ENCODE peak calls at places on chromosome 22, in eight cellular contexts. One of them, this sample, is unnamed.

GRCh38 chr22:46347646-46348045 is 12.1 kb downstream of the TRMU start:
- DNase-seq in pancreas: no peak
- DNase-seq in body of pancreas: no peak
- DNase-seq in SK-N-SH: no peak
- DNase-seq in Caco-2: no peak
- DNase-seq in fibroblast of pulmonary artery: no peak
- DNase-seq in CD8-positive, alpha-beta T cell: no peak
- DNase-seq in BJ: no peak
- DNase-seq in this sample: no peak

GRCh38 chr22:41862160-41862529 is 29.2 kb downstream of the SREBF2 start:
- DNase-seq in pancreas: no peak
- DNase-seq in body of pancreas: no peak
- DNase-seq in SK-N-SH: no peak
- DNase-seq in Caco-2: no peak
- DNase-seq in fibroblast of pulmonary artery: peak; percentile 40
- DNase-seq in CD8-positive, alpha-beta T cell: peak; percentile 10
- DNase-seq in BJ: no peak
- DNase-seq in this sample: no peak

GRCh38 chr22:46514592-46515207 is 22.7 kb downstream of the CELSR1 start:
- DNase-seq in pancreas: no peak
- DNase-seq in body of pancreas: no peak
- DNase-seq in SK-N-SH: no peak
- DNase-seq in Caco-2: no peak
- DNase-seq in fibroblast of pulmonary artery: peak; percentile 30
- DNase-seq in CD8-positive, alpha-beta T cell: no peak
- DNase-seq in BJ: no peak
- DNase-seq in this sample: no peak

GRCh38 chr22:42074153-42074750 is at the start of gene PHETA2:
- DNase-seq in pancreas: peak; percentile 61
- DNase-seq in body of pancreas: peak; percentile 72
- DNase-seq in SK-N-SH: peak; percentile 65
- DNase-seq in Caco-2: peak; percentile 71
- DNase-seq in fibroblast of pulmonary artery: peak; percentile 37
- DNase-seq in CD8-positive, alpha-beta T cell: peak; percentile 30
- DNase-seq in BJ: no peak
- DNase-seq in this sample: no peak

GRCh38 chr22:38878001-38878400 is 6.0 kb upstream of the CBX6 start:
- DNase-seq in pancreas: no peak
- DNase-seq in body of pancreas: no peak
- DNase-seq in SK-N-SH: no peak
- DNase-seq in Caco-2: no peak
- DNase-seq in fibroblast of pulmonary artery: no peak
- DNase-seq in CD8-positive, alpha-beta T cell: no peak
- DNase-seq in BJ: no peak
- DNase-seq in this sample: no peak

GRCh38 chr22:40056163-40056958 is 61.6 kb downstream of the FAM83F start:
- DNase-seq in pancreas: no peak
- DNase-seq in body of pancreas: no peak
- DNase-seq in SK-N-SH: no peak
- DNase-seq in Caco-2: no peak
- DNase-seq in fibroblast of pulmonary artery: no peak
- DNase-seq in CD8-positive, alpha-beta T cell: no peak
- DNase-seq in BJ: no peak
- DNase-seq in this sample: no peak

GRCh38 chr22:40224702-40225101 is 47.0 kb downstream of the TNRC6B start:
- DNase-seq in pancreas: no peak
- DNase-seq in body of pancreas: no peak
- DNase-seq in SK-N-SH: no peak
- DNase-seq in Caco-2: no peak
- DNase-seq in fibroblast of pulmonary artery: no peak
- DNase-seq in CD8-positive, alpha-beta T cell: no peak
- DNase-seq in BJ: no peak
- DNase-seq in this sample: no peak

GRCh38 chr22:35301370-35301874 is 1.7 kb downstream of the TOM1 start:
- DNase-seq in pancreas: peak; percentile 41
- DNase-seq in body of pancreas: peak; percentile 28
- DNase-seq in SK-N-SH: no peak
- DNase-seq in Caco-2: peak; percentile 85
- DNase-seq in fibroblast of pulmonary artery: peak; percentile 98
- DNase-seq in CD8-positive, alpha-beta T cell: no peak
- DNase-seq in BJ: peak; percentile 77
- DNase-seq in this sample: no peak

GRCh38 chr22:22195265-22196017 is 49.1 kb upstream of the VPREB1 start:
- DNase-seq in pancreas: peak; percentile 76
- DNase-seq in body of pancreas: peak; percentile 90
- DNase-seq in SK-N-SH: peak; percentile 70
- DNase-seq in Caco-2: peak; percentile 88
- DNase-seq in fibroblast of pulmonary artery: peak; percentile 58
- DNase-seq in CD8-positive, alpha-beta T cell: peak; percentile 79
- DNase-seq in BJ: no peak
- DNase-seq in this sample: peak; percentile 42

GRCh38 chr22:22710719-22711531 is 66.5 kb downstream of the GGTLC2 start:
- DNase-seq in pancreas: peak; percentile 58
- DNase-seq in body of pancreas: peak; percentile 70
- DNase-seq in SK-N-SH: peak; percentile 75
- DNase-seq in Caco-2: peak; percentile 56
- DNase-seq in fibroblast of pulmonary artery: peak; percentile 61
- DNase-seq in CD8-positive, alpha-beta T cell: peak; percentile 77
- DNase-seq in BJ: no peak
- DNase-seq in this sample: peak; percentile 76

GRCh38 chr22:39396156-39396796 is 3.3 kb upstream of the TAB1 start:
- DNase-seq in pancreas: no peak
- DNase-seq in body of pancreas: no peak
- DNase-seq in SK-N-SH: no peak
- DNase-seq in Caco-2: no peak
- DNase-seq in fibroblast of pulmonary artery: no peak
- DNase-seq in CD8-positive, alpha-beta T cell: no peak
- DNase-seq in BJ: no peak
- DNase-seq in this sample: no peak

GRCh38 chr22:41822289-41823057 is 10.4 kb upstream of the SREBF2 start:
- DNase-seq in pancreas: no peak
- DNase-seq in body of pancreas: no peak
- DNase-seq in SK-N-SH: peak; percentile 45
- DNase-seq in Caco-2: no peak
- DNase-seq in fibroblast of pulmonary artery: peak; percentile 74
- DNase-seq in CD8-positive, alpha-beta T cell: no peak
- DNase-seq in BJ: no peak
- DNase-seq in this sample: peak; percentile 50

GRCh38 chr22:44355688-44356070 is 42.9 kb upstream of the SHISAL1 start:
- DNase-seq in pancreas: no peak
- DNase-seq in body of pancreas: no peak
- DNase-seq in SK-N-SH: no peak
- DNase-seq in Caco-2: no peak
- DNase-seq in fibroblast of pulmonary artery: no peak
- DNase-seq in CD8-positive, alpha-beta T cell: no peak
- DNase-seq in BJ: no peak
- DNase-seq in this sample: no peak

GRCh38 chr22:17104336-17104935 is 16.7 kb downstream of the TMEM121B start:
- DNase-seq in pancreas: no peak
- DNase-seq in body of pancreas: no peak
- DNase-seq in SK-N-SH: no peak
- DNase-seq in Caco-2: no peak
- DNase-seq in fibroblast of pulmonary artery: no peak
- DNase-seq in CD8-positive, alpha-beta T cell: no peak
- DNase-seq in BJ: no peak
- DNase-seq in this sample: no peak
- H3K4me3 ChIP-seq in pancreas: no peak overlapping the region
- H3K4me3 ChIP-seq in body of pancreas: no peak overlapping the region
- H3K4me3 ChIP-seq in SK-N-SH: no peak overlapping the region
- H3K4me3 ChIP-seq in Caco-2: no peak overlapping the region
- H3K4me3 ChIP-seq in fibroblast of pulmonary artery: no peak overlapping the region
- H3K4me3 ChIP-seq in CD8-positive, alpha-beta T cell: no peak overlapping the region
- H3K4me3 ChIP-seq in BJ: no peak overlapping the region
- H3K4me3 ChIP-seq in this sample: no peak overlapping the region

GRCh38 chr22:24107668-24108067 is 73.6 kb upstream of the SUSD2 start:
- DNase-seq in pancreas: peak; percentile 38
- DNase-seq in body of pancreas: peak; percentile 65
- DNase-seq in SK-N-SH: no peak
- DNase-seq in Caco-2: no peak
- DNase-seq in fibroblast of pulmonary artery: peak; percentile 89
- DNase-seq in CD8-positive, alpha-beta T cell: no peak
- DNase-seq in BJ: peak; percentile 24
- DNase-seq in this sample: peak; percentile 89

GRCh38 chr22:24105661-24106060 is 75.6 kb upstream of the SUSD2 start:
- DNase-seq in pancreas: no peak
- DNase-seq in body of pancreas: no peak
- DNase-seq in SK-N-SH: no peak
- DNase-seq in Caco-2: no peak
- DNase-seq in fibroblast of pulmonary artery: no peak
- DNase-seq in CD8-positive, alpha-beta T cell: no peak
- DNase-seq in BJ: no peak
- DNase-seq in this sample: no peak

GRCh38 chr22:24105018-24105360 is 76.3 kb upstream of the SUSD2 start:
- DNase-seq in pancreas: no peak
- DNase-seq in body of pancreas: no peak
- DNase-seq in SK-N-SH: no peak
- DNase-seq in Caco-2: no peak
- DNase-seq in fibroblast of pulmonary artery: peak; percentile 34
- DNase-seq in CD8-positive, alpha-beta T cell: no peak
- DNase-seq in BJ: no peak
- DNase-seq in this sample: no peak

GRCh38 chr22:24108073-24108472 is 73.2 kb upstream of the SUSD2 start:
- DNase-seq in pancreas: no peak
- DNase-seq in body of pancreas: no peak
- DNase-seq in SK-N-SH: no peak
- DNase-seq in Caco-2: no peak
- DNase-seq in fibroblast of pulmonary artery: no peak
- DNase-seq in CD8-positive, alpha-beta T cell: no peak
- DNase-seq in BJ: no peak
- DNase-seq in this sample: no peak

GRCh38 chr22:24106385-24107381 is 74.6 kb upstream of the SUSD2 start:
- DNase-seq in pancreas: no peak
- DNase-seq in body of pancreas: no peak
- DNase-seq in SK-N-SH: no peak
- DNase-seq in Caco-2: no peak
- DNase-seq in fibroblast of pulmonary artery: no peak
- DNase-seq in CD8-positive, alpha-beta T cell: peak; percentile 20
- DNase-seq in BJ: no peak
- DNase-seq in this sample: no peak
- TF ChIP-seq CTCF in pancreas: no peak
- TF ChIP-seq CTCF in body of pancreas: no peak
- TF ChIP-seq CTCF in SK-N-SH: peak; percentile 32
- TF ChIP-seq CTCF in Caco-2: no peak
- TF ChIP-seq CTCF in fibroblast of pulmonary artery: no peak
- TF ChIP-seq CTCF in CD8-positive, alpha-beta T cell: no peak
- TF ChIP-seq CTCF in BJ: peak; percentile 27
- TF ChIP-seq CTCF in this sample: peak; percentile 13

GRCh38 chr22:33918676-33919590 is 1.3 kb downstream of the LARGE1 start:
- DNase-seq in pancreas: no peak
- DNase-seq in body of pancreas: no peak
- DNase-seq in SK-N-SH: no peak
- DNase-seq in Caco-2: no peak
- DNase-seq in fibroblast of pulmonary artery: no peak
- DNase-seq in CD8-positive, alpha-beta T cell: no peak
- DNase-seq in BJ: no peak
- DNase-seq in this sample: no peak
- H3K4me3 ChIP-seq in pancreas: peak overlapping the region; percentile 88
- H3K4me3 ChIP-seq in body of pancreas: peak overlapping the region; percentile 64
- H3K4me3 ChIP-seq in SK-N-SH: peak overlapping the region; percentile 54
- H3K4me3 ChIP-seq in Caco-2: peak overlapping the region; percentile 34
- H3K4me3 ChIP-seq in fibroblast of pulmonary artery: peak overlapping the region; percentile 64
- H3K4me3 ChIP-seq in CD8-positive, alpha-beta T cell: peak overlapping the region; percentile 46
- H3K4me3 ChIP-seq in BJ: peak overlapping the region; percentile 68
- H3K4me3 ChIP-seq in this sample: no peak overlapping the region

DNA sequence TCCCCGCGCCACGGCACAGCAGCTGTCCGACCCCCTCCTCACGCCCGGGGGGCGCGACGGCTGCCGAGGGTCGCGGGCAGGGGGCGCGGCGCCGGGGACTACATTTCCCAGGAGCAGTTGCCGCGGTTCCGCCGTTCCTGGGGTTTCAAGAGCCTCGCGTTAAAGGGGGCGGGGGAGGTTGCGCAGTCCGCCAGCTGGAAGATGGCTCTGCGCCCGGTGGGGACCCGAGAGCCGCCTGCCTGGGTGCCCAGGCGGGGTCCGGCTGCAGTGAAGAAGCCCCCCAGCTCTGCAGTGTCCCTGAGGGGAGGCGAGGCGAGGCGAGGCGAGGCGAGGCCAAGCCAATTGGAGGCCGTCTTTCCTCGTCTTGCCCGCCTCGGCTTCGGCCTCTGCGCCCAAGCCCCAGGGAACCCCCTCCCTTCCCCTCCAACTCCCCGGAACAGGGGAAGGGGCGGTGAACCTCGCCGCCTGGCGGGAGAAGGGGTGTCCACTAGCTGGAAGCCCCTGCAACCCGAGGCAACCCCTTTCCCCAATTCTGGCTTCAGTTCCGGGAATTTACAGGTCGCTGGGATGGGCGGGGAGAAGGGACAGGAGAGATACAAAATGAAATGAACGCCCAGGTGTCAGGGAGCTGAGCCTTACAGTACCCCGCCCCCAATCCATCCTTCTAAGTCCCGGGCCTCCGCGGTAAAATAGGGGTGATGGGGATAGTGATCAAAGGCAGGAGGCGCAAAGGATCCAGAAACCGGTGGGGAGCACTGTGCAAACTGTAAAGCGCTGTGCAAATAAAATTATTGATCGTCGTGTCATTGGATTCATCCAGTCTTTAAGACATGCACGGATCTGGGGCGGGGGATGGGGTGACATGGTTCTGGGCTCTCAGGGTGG is 5.2 kb upstream of the GCAT start:
- DNase-seq in pancreas: peak; percentile 66
- DNase-seq in body of pancreas: peak; percentile 83
- DNase-seq in SK-N-SH: peak; percentile 92
- DNase-seq in Caco-2: no peak
- DNase-seq in fibroblast of pulmonary artery: peak; percentile 59
- DNase-seq in CD8-positive, alpha-beta T cell: no peak
- DNase-seq in BJ: no peak
- DNase-seq in this sample: no peak
- TF ChIP-seq CTCF in pancreas: no peak
- TF ChIP-seq CTCF in body of pancreas: no peak
- TF ChIP-seq CTCF in SK-N-SH: no peak
- TF ChIP-seq CTCF in Caco-2: peak; percentile 38
- TF ChIP-seq CTCF in fibroblast of pulmonary artery: no peak
- TF ChIP-seq CTCF in CD8-positive, alpha-beta T cell: no peak
- TF ChIP-seq CTCF in BJ: no peak
- TF ChIP-seq CTCF in this sample: no peak

GRCh38 chr22:50583294-50583865 is 731 bp upstream of the CHKB start:
- DNase-seq in pancreas: no peak
- DNase-seq in body of pancreas: no peak
- DNase-seq in SK-N-SH: no peak
- DNase-seq in Caco-2: peak; percentile 30
- DNase-seq in fibroblast of pulmonary artery: no peak
- DNase-seq in CD8-positive, alpha-beta T cell: no peak
- DNase-seq in BJ: no peak
- DNase-seq in this sample: no peak
- H3K4me3 ChIP-seq in pancreas: peak overlapping the region; percentile 91
- H3K4me3 ChIP-seq in body of pancreas: peak overlapping the region; percentile 37
- H3K4me3 ChIP-seq in SK-N-SH: peak overlapping the region; percentile 89
- H3K4me3 ChIP-seq in Caco-2: peak overlapping the region; percentile 69
- H3K4me3 ChIP-seq in fibroblast of pulmonary artery: peak overlapping the region; percentile 73
- H3K4me3 ChIP-seq in CD8-positive, alpha-beta T cell: peak overlapping the region; percentile 77
- H3K4me3 ChIP-seq in BJ: peak overlapping the region; percentile 61
- H3K4me3 ChIP-seq in this sample: peak overlapping the region; percentile 76

GRCh38 chr22:47626428-47627390 is 864.3 kb downstream of the TBC1D22A start:
- DNase-seq in pancreas: no peak
- DNase-seq in body of pancreas: no peak
- DNase-seq in SK-N-SH: no peak
- DNase-seq in Caco-2: no peak
- DNase-seq in fibroblast of pulmonary artery: no peak
- DNase-seq in CD8-positive, alpha-beta T cell: no peak
- DNase-seq in BJ: no peak
- DNase-seq in this sample: no peak
- TF ChIP-seq CTCF in pancreas: no peak
- TF ChIP-seq CTCF in body of pancreas: no peak
- TF ChIP-seq CTCF in SK-N-SH: no peak
- TF ChIP-seq CTCF in Caco-2: no peak
- TF ChIP-seq CTCF in fibroblast of pulmonary artery: no peak
- TF ChIP-seq CTCF in CD8-positive, alpha-beta T cell: no peak
- TF ChIP-seq CTCF in BJ: no peak
- TF ChIP-seq CTCF in this sample: peak; percentile 47

This sample was measured in LNCaP clone FGC.